ENCODE peak calls at places on chromosomes 6 and 20, in six cellular contexts. F is Ammon's horn, V is neuronal stem cell, D is NCI-H1105, P is HTR-8/SVneo, I is NCI-H526 treated with DMSO at 0.1 percent for 48 hours. H is an unnamed sample.

GRCh38 chr6:21747441-21747840 is 153.9 kb downstream of the SOX4 start:
- DNase-seq in P (no peak), I (no peak), F (peak), V (no peak), D (no peak), H (no peak)

GRCh38 chr6:41268478-41268877 is 18.0 kb downstream of the TREM1 start:
- DNase-seq in F (no peak), D (no peak), V (no peak), P (no peak), I (no peak), H (no peak)

GRCh38 chr20:32605167-32605656 is 20.1 kb upstream of the NOL4L start:
- DNase-seq in D (no peak), I (no peak), P (no peak), F (peak), V (no peak), H (no peak)

GRCh38 chr20:34703573-34704176 is 469 bp upstream of the TP53INP2 start:
- DNase-seq in I (no peak), P (no peak), D (no peak), V (no peak), F (no peak), H (peak)

GRCh38 chr6:170147832-170148708 is 142.8 kb downstream of the DLL1 start:
- DNase-seq in F (peak), V (no peak), I (no peak), P (no peak), D (no peak), H (no peak)

GRCh38 chr20:58717278-58718091 is 24.9 kb downstream of the NPEPL1 start:
- DNase-seq in P (no peak), F (peak), V (no peak), I (no peak), D (no peak), H (no peak)

GRCh38 chr20:24503352-24503931 is 34.0 kb downstream of the SYNDIG1 start:
- DNase-seq in P (no peak), F (peak), D (no peak), I (no peak), V (no peak), H (no peak)

GRCh38 chr6:127341471-127342202 is 1.8 kb downstream of the ECHDC1 start:
- DNase-seq in F (peak), D (no peak), V (no peak), P (no peak), I (no peak), H (no peak)

GRCh38 chr20:11918280-11918952 is 723 bp downstream of the BTBD3 start:
- DNase-seq in F (no peak), I (no peak), D (no peak), V (no peak), P (no peak), H (no peak)

GRCh38 chr6:7727150-7727950 is 1.5 kb downstream of the BMP6 start:
- DNase-seq in V (peak), D (no peak), I (no peak), P (peak), F (no peak), H (no peak)

GRCh38 chr6:33772114-33772830 is 16.7 kb downstream of the LEMD2 start:
- DNase-seq in P (no peak), D (no peak), V (no peak), I (no peak), F (no peak), H (no peak)